ENCODE peak calls at places on chromosomes 11 and 22, in nine cellular contexts. A is transverse colon; Y is brain microvascular endothelial cell; U is caudate nucleus; K is tibial artery; O is heart right ventricle; D is CD8-positive, alpha-beta T cell; E is thyroid gland; F is stomach. M is an unnamed sample.

GRCh38 chr11:536841-537621 is at the start of gene LRRC56:
- DNase-seq in U (peak; percentile 68), F (peak; percentile 94), A (peak; percentile 93), K (peak; percentile 65), E (peak; percentile 91), Y (peak; percentile 79), O (peak; percentile 80), D (peak; percentile 98), M (peak; percentile 84)

GRCh38 chr11:40337118-40337517 is 1122.3 kb downstream of the LRRC4C start:
- DNase-seq in U (no peak), Y (peak; percentile 7), O (no peak), A (no peak), D (no peak), E (no peak), F (no peak), K (no peak), M (no peak)

GRCh38 chr22:33787645-33788456 is 132.4 kb downstream of the LARGE1 start:
- DNase-seq in O (no peak), Y (no peak), F (no peak), D (no peak), U (no peak), K (no peak), E (no peak), A (no peak), M (no peak)

GRCh38 chr11:74322667-74323066 is 11.2 kb upstream of the P4HA3 start:
- DNase-seq in O (peak; percentile 69), A (no peak), U (no peak), D (no peak), K (peak; percentile 92), Y (no peak), F (no peak), E (peak; percentile 94), M (no peak)

GRCh38 chr11:43360361-43361032 is 1.8 kb downstream of the TTC17 start:
- DNase-seq in K (no peak), O (no peak), F (no peak), U (no peak), D (no peak), A (no peak), Y (no peak), E (no peak), M (no peak)

GRCh38 chr11:12410006-12410728 is 32.8 kb downstream of the PARVA start:
- DNase-seq in O (no peak), U (no peak), Y (no peak), F (no peak), D (no peak), E (no peak), A (no peak), K (no peak), M (no peak)

GRCh38 chr11:74949748-74950127 is 672 bp downstream of the SPCS2 start:
- DNase-seq in O (no peak), D (no peak), U (no peak), A (no peak), Y (no peak), K (no peak), F (no peak), E (no peak), M (no peak)

GRCh38 chr22:17994424-17995108 is 29.8 kb downstream of the MICAL3 start:
- DNase-seq in K (no peak), D (no peak), U (no peak), Y (no peak), F (no peak), O (no peak), E (no peak), A (no peak), M (no peak)

GRCh38 chr11:62647609-62648005 is 1.2 kb upstream of the GANAB start:
- DNase-seq in O (no peak), U (no peak), D (no peak), K (no peak), E (no peak), F (no peak), A (no peak), Y (no peak), M (no peak)

GRCh38 chr11:106668147-106668546 is 350.1 kb downstream of the GUCY1A2 start:
- DNase-seq in U (no peak), Y (peak; percentile 71), K (no peak), O (no peak), E (no peak), F (no peak), A (no peak), D (no peak), M (no peak)

GRCh38 chr11:118918686-118919280 is 6.9 kb downstream of the BCL9L start:
- DNase-seq in F (no peak), U (no peak), A (peak; percentile 28), E (no peak), O (no peak), Y (no peak), K (no peak), D (peak; percentile 56), M (no peak)

GRCh38 chr11:59173964-59174663 is 2.2 kb downstream of the DTX4 start:
- DNase-seq in F (peak; percentile 73), Y (no peak), A (peak; percentile 88), O (no peak), U (no peak), D (no peak), K (no peak), E (peak; percentile 75), M (no peak)

GRCh38 chr11:69599502-69599901 is 41.5 kb upstream of the CCND1 start:
- DNase-seq in D (no peak), K (no peak), U (no peak), F (no peak), A (no peak), E (no peak), Y (no peak), O (no peak), M (no peak)

GRCh38 chr11:75159081-75159953 is 8.4 kb downstream of the SLCO2B1 start:
- DNase-seq in U (no peak), A (peak; percentile 79), O (no peak), K (no peak), D (no peak), E (no peak), F (peak; percentile 74), Y (no peak), M (no peak)

GRCh38 chr11:6319001-6319878 is 1.1 kb downstream of the CAVIN3 start:
- DNase-seq in U (no peak), K (peak; percentile 41), D (no peak), A (peak; percentile 16), Y (peak; percentile 18), F (peak; percentile 40), O (peak; percentile 67), E (peak; percentile 26), M (no peak)

GRCh38 chr11:121318848-121319834 is 26.6 kb downstream of the SC5D start:
- DNase-seq in A (no peak), Y (peak; percentile 45), E (peak; percentile 7), U (no peak), K (no peak), D (peak; percentile 30), O (no peak), F (no peak), M (no peak)

DNA sequence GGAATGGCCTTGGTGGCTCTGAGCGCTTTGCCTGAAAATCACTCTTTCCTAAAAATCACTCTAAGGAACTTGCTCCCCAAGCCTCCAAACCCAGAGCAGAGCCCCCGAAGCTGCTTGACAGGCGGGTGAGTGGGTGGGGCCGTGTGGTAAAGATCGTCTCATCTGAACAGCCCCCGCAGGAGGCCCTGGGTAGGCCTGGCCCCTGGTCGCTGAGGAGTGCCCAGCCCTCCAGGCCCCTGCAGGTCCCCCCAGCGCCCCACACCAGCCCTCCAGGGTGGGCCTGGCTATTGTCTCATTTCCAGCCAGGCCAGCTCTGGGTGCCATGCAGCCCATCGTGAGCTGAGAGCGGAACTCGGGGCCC is 17.2 kb upstream of the PIM3 start:
- DNase-seq in K (no peak), U (no peak), D (no peak), E (no peak), O (no peak), Y (no peak), A (no peak), F (no peak), M (no peak)
- H3K27ac ChIP-seq in K (no peak overlapping the region), U (no peak overlapping the region), D (no peak overlapping the region), E (no peak overlapping the region), O (no peak overlapping the region), Y (no peak overlapping the region), A (no peak overlapping the region), F (peak overlapping the region; percentile 84), M (no peak overlapping the region)

GRCh38 chr22:27785818-27786217 is 15.7 kb downstream of the MN1 start:
- DNase-seq in O (no peak), D (no peak), E (no peak), Y (no peak), K (no peak), U (no peak), F (no peak), A (no peak), M (no peak)
- H3K27ac ChIP-seq in O (peak overlapping the region; percentile 9), D (no peak overlapping the region), E (no peak overlapping the region), Y (no peak overlapping the region), K (peak overlapping the region; percentile 94), U (peak overlapping the region; percentile 78), F (peak overlapping the region; percentile 65), A (peak overlapping the region; percentile 31), M (no peak overlapping the region)

GRCh38 chr22:45783021-45783420 is 111.4 kb downstream of the ATXN10 start:
- DNase-seq in A (no peak), Y (no peak), E (no peak), U (no peak), D (no peak), K (no peak), O (no peak), F (no peak), M (no peak)

GRCh38 chr22:45783690-45784089 is 112.1 kb downstream of the ATXN10 start:
- DNase-seq in A (no peak), D (no peak), F (no peak), E (no peak), K (no peak), O (no peak), U (no peak), Y (no peak), M (no peak)

GRCh38 chr22:45781941-45782340 is 110.3 kb downstream of the ATXN10 start:
- DNase-seq in F (no peak), D (no peak), O (no peak), K (no peak), E (no peak), Y (no peak), A (no peak), U (no peak), M (no peak)

GRCh38 chr22:45785458-45785857 is 113.8 kb downstream of the ATXN10 start:
- DNase-seq in K (no peak), F (no peak), E (no peak), Y (no peak), A (no peak), D (no peak), O (no peak), U (no peak), M (no peak)

GRCh38 chr22:45784357-45785277 is 113.0 kb downstream of the ATXN10 start:
- DNase-seq in K (no peak), F (no peak), E (no peak), O (peak; percentile 23), D (no peak), U (no peak), A (no peak), Y (no peak), M (no peak)
- H3K27ac ChIP-seq in K (no peak overlapping the region), F (no peak overlapping the region), E (no peak overlapping the region), O (no peak overlapping the region), D (no peak overlapping the region), U (no peak overlapping the region), A (no peak overlapping the region), Y (no peak overlapping the region), M (no peak overlapping the region)

DNA sequence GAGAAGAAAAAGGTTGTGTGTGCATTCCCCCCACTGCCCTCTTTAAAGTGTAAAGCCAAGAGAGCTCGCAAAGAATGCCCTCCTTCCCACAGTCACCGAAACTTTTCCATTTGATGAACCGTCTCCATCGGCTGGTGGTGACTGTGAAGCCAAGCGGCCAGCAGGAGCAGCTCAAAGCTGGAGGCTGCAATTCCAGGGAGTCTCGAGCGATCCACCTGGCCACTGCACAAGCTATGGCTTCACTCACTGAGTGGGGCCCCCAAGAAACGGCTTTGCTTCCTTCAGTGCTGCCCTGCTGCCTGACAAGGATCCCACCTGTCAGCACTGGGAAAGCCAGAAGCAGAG is 117.7 kb downstream of the ABTB2 start:
- DNase-seq in D (no peak), F (no peak), O (no peak), U (no peak), K (no peak), Y (no peak), E (no peak), A (no peak), M (no peak)
- H3K27ac ChIP-seq in D (no peak overlapping the region), F (no peak overlapping the region), O (no peak overlapping the region), U (no peak overlapping the region), K (no peak overlapping the region), Y (no peak overlapping the region), E (no peak overlapping the region), A (no peak overlapping the region), M (no peak overlapping the region)